ENCODE peak calls at places on chromosomes 3 and 15, in ten cellular contexts. F is LoVo, N is left colon, Y is H7, H is choroid plexus epithelial cell, O is amygdala, Z is T-helper 1 cell, M is A549, Q is cardiac fibroblast, B is fibroblast of the aortic adventitia. C is an unnamed sample.

GRCh38 chr3:33071946-33072345 is 25.0 kb downstream of the GLB1 start:
- DNase-seq in F (no peak), N (no peak), Y (no peak), H (no peak), O (no peak), Z (no peak), M (no peak), Q (no peak), B (no peak), C (no peak)

GRCh38 chr3:125045965-125046364 is 9.8 kb downstream of the HEG1 start:
- DNase-seq in F (peak; percentile 15), N (no peak), Y (no peak), H (peak; percentile 86), O (no peak), Z (no peak), M (no peak), Q (peak; percentile 80), B (peak; percentile 73), C (no peak)

GRCh38 chr3:25483456-25483855 is 55.4 kb downstream of the RARB start:
- DNase-seq in F (no peak), N (no peak), Y (no peak), H (peak; percentile 81), O (no peak), Z (no peak), M (no peak), Q (peak; percentile 53), B (no peak), C (no peak)

GRCh38 chr3:80063535-80063934 is 295.7 kb upstream of the ROBO1 start:
- DNase-seq in F (no peak), N (no peak), Y (no peak), H (no peak), O (no peak), Z (no peak), M (no peak), Q (no peak), B (no peak), C (no peak)

GRCh38 chr15:85704021-85704420 is 90.7 kb downstream of the KLHL25 start:
- DNase-seq in F (no peak), N (no peak), Y (no peak), H (no peak), O (no peak), Z (no peak), M (no peak), Q (peak; percentile 48), B (peak; percentile 38), C (no peak)

GRCh38 chr3:87855626-87856025 is 203.2 kb downstream of the CGGBP1 start:
- DNase-seq in F (no peak), N (no peak), Y (no peak), H (peak; percentile 65), O (no peak), Z (no peak), M (peak; percentile 60), Q (peak; percentile 89), B (peak; percentile 76), C (no peak)

GRCh38 chr15:70096215-70096974 is 1.3 kb downstream of the TLE3 start:
- DNase-seq in F (peak; percentile 18), N (peak; percentile 53), Y (peak; percentile 66), H (peak; percentile 55), O (peak; percentile 22), Z (peak; percentile 43), M (peak; percentile 31), Q (peak; percentile 67), B (no peak), C (peak; percentile 72)

GRCh38 chr3:52093751-52094525 is 37.6 kb upstream of the DUSP7 start:
- DNase-seq in F (no peak), N (no peak), Y (no peak), H (peak; percentile 80), O (no peak), Z (no peak), M (no peak), Q (peak; percentile 57), B (no peak), C (peak; percentile 55)

GRCh38 chr3:107523361-107524213 is 825 bp downstream of the BBX start:
- DNase-seq in F (peak; percentile 38), N (peak; percentile 43), Y (peak; percentile 74), H (peak; percentile 50), O (peak; percentile 52), Z (peak; percentile 46), M (peak; percentile 52), Q (peak; percentile 53), B (peak; percentile 47), C (peak; percentile 59)

GRCh38 chr3:14319654-14320182 is 82.7 kb upstream of the SLC6A6 start:
- DNase-seq in F (peak; percentile 18), N (peak; percentile 66), Y (peak; percentile 92), H (peak; percentile 80), O (no peak), Z (no peak), M (peak; percentile 83), Q (peak; percentile 84), B (peak; percentile 59), C (peak; percentile 86)

GRCh38 chr3:159026510-159026909 is 224.7 kb downstream of the MFSD1 start:
- DNase-seq in F (no peak), N (no peak), Y (no peak), H (no peak), O (no peak), Z (no peak), M (no peak), Q (no peak), B (no peak), C (no peak)

GRCh38 chr3:66363133-66363532 is 137.7 kb downstream of the LRIG1 start:
- DNase-seq in F (no peak), N (no peak), Y (no peak), H (no peak), O (no peak), Z (no peak), M (no peak), Q (no peak), B (no peak), C (no peak)

GRCh38 chr3:175146258-175146657 is 287.1 kb downstream of the NAALADL2 start:
- DNase-seq in F (no peak), N (no peak), Y (no peak), H (peak; percentile 67), O (no peak), Z (no peak), M (no peak), Q (peak; percentile 62), B (peak; percentile 64), C (peak; percentile 6)

GRCh38 chr15:65824941-65825544 is 33.0 kb upstream of the DENND4A start:
- DNase-seq in F (no peak), N (no peak), Y (no peak), H (peak; percentile 79), O (no peak), Z (no peak), M (no peak), Q (peak; percentile 82), B (peak; percentile 80), C (no peak)

GRCh38 chr15:75782926-75783325 is 60.3 kb upstream of the UBE2Q2 start:
- DNase-seq in F (no peak), N (no peak), Y (no peak), H (no peak), O (no peak), Z (no peak), M (no peak), Q (no peak), B (no peak), C (no peak)

GRCh38 chr15:22891426-22892210 is 53.2 kb downstream of the NIPA2 start:
- DNase-seq in F (no peak), N (no peak), Y (no peak), H (no peak), O (no peak), Z (no peak), M (no peak), Q (no peak), B (no peak), C (no peak)

GRCh38 chr15:71725215-71725955 is 85.0 kb upstream of the NR2E3 start:
- DNase-seq in F (no peak), N (no peak), Y (no peak), H (peak; percentile 60), O (no peak), Z (no peak), M (no peak), Q (peak; percentile 55), B (peak; percentile 60), C (peak; percentile 41)

GRCh38 chr3:9473496-9473895 is 76.1 kb downstream of the SETD5 start:
- DNase-seq in F (no peak), N (no peak), Y (no peak), H (no peak), O (no peak), Z (no peak), M (no peak), Q (no peak), B (no peak), C (no peak)

GRCh38 chr3:18512007-18512406 is 86.9 kb upstream of the SATB1 start:
- DNase-seq in F (no peak), N (no peak), Y (no peak), H (no peak), O (no peak), Z (no peak), M (no peak), Q (no peak), B (no peak), C (no peak)

GRCh38 chr3:131285456-131285855 is 96.1 kb upstream of the NUDT16 start:
- DNase-seq in F (no peak), N (no peak), Y (no peak), H (no peak), O (no peak), Z (no peak), M (no peak), Q (no peak), B (no peak), C (no peak)

GRCh38 chr15:79092382-79092781 is 1.8 kb upstream of the RASGRF1 start:
- DNase-seq in F (no peak), N (no peak), Y (no peak), H (no peak), O (no peak), Z (no peak), M (no peak), Q (no peak), B (no peak), C (no peak)

GRCh38 chr15:94312946-94313345 is 81.6 kb downstream of the MCTP2 start:
- DNase-seq in F (no peak), N (no peak), Y (no peak), H (no peak), O (no peak), Z (no peak), M (no peak), Q (peak; percentile 22), B (no peak), C (no peak)

GRCh38 chr15:34341922-34342736 is 807 bp downstream of the NOP10 start:
- DNase-seq in F (no peak), N (no peak), Y (no peak), H (no peak), O (no peak), Z (no peak), M (peak; percentile 21), Q (peak; percentile 27), B (no peak), C (peak; percentile 18)

GRCh38 chr3:185561374-185561943 is 9.1 kb upstream of the LIPH start:
- DNase-seq in F (no peak), N (peak; percentile 70), Y (no peak), H (no peak), O (no peak), Z (no peak), M (no peak), Q (no peak), B (no peak), C (no peak)

GRCh38 chr15:81411056-81411455 is 37.0 kb upstream of the TMC3 start:
- DNase-seq in F (no peak), N (no peak), Y (peak; percentile 50), H (no peak), O (no peak), Z (no peak), M (peak; percentile 11), Q (no peak), B (no peak), C (no peak)

GRCh38 chr15:67670647-67671305 is 128.3 kb downstream of the MAP2K5 start:
- DNase-seq in F (no peak), N (no peak), Y (no peak), H (peak; percentile 25), O (no peak), Z (no peak), M (no peak), Q (no peak), B (peak; percentile 60), C (no peak)

GRCh38 chr15:78836333-78836732 is 25.1 kb upstream of the ADAMTS7 start:
- DNase-seq in F (no peak), N (no peak), Y (no peak), H (no peak), O (no peak), Z (no peak), M (no peak), Q (no peak), B (no peak), C (no peak)

GRCh38 chr3:14403636-14404395 is 1.4 kb downstream of the SLC6A6 start:
- DNase-seq in F (no peak), N (peak; percentile 42), Y (peak; percentile 56), H (no peak), O (no peak), Z (no peak), M (peak; percentile 28), Q (no peak), B (peak; percentile 56), C (peak; percentile 25)

C was measured in dermis blood vessel endothelial cell.